ENCODE peak calls at places on chromosomes 4 and X, in seven cellular contexts. K is spleen, D is sigmoid colon, S is ovary, X is stomach, J is GM12891, L is testis. P is an unnamed sample.

GRCh38 chr4:136699905-136700304 is 832.4 kb downstream of the PCDH18 start:
- DNase-seq in K (no peak), D (no peak), S (no peak), X (no peak), J (no peak), L (no peak), P (no peak)

GRCh38 chr4:56197387-56197786 is 189.9 kb downstream of the AASDH start:
- DNase-seq in K (no peak), D (no peak), S (no peak), X (no peak), J (no peak), L (no peak), P (no peak)

GRCh38 chr4:185285632-185286393 is 76.4 kb downstream of the SNX25 start:
- DNase-seq in K (no peak), D (no peak), S (no peak), X (no peak), J (no peak), L (no peak), P (no peak)

GRCh38 chrX:136246201-136246600 is 5.0 kb downstream of the MAP7D3 start:
- DNase-seq in K (no peak), D (no peak), S (no peak), X (no peak), J (no peak), L (no peak), P (no peak)

GRCh38 chr4:146333187-146333894 is 119.0 kb downstream of the REELD1 start:
- DNase-seq in K (no peak), D (no peak), S (no peak), X (no peak), J (no peak), L (no peak), P (peak; percentile 2)

GRCh38 chr4:142556048-142556447 is 290.1 kb downstream of the INPP4B start:
- DNase-seq in K (no peak), D (no peak), S (no peak), X (no peak), J (no peak), L (no peak), P (no peak)

GRCh38 chr4:156685308-156685707 is 286.3 kb downstream of the PDGFC start:
- DNase-seq in K (no peak), D (no peak), S (no peak), X (no peak), J (no peak), L (no peak), P (no peak)

GRCh38 chr4:109434007-109434792 is 585 bp downstream of the SEC24B start:
- DNase-seq in K (no peak), D (peak; percentile 71), S (peak; percentile 39), X (peak; percentile 46), J (no peak), L (peak; percentile 55), P (no peak)

GRCh38 chr4:88219099-88219498 is 60.7 kb upstream of the ABCG2 start:
- DNase-seq in K (no peak), D (no peak), S (no peak), X (no peak), J (no peak), L (no peak), P (peak; percentile 13)

GRCh38 chrX:19846995-19847790 is 40.2 kb downstream of the SH3KBP1 start:
- DNase-seq in K (no peak), D (no peak), S (peak; percentile 30), X (no peak), J (no peak), L (peak; percentile 16), P (no peak)

GRCh38 chr4:14084598-14084997 is 457.1 kb upstream of the BOD1L1 start:
- DNase-seq in K (no peak), D (no peak), S (no peak), X (no peak), J (no peak), L (no peak), P (no peak)

GRCh38 chr4:122329876-122330595 is 48.8 kb upstream of the ADAD1 start:
- DNase-seq in K (no peak), D (no peak), S (no peak), X (no peak), J (no peak), L (no peak), P (no peak)

GRCh38 chr4:138835833-138836521 is 179.6 kb upstream of the NOCT start:
- DNase-seq in K (no peak), D (no peak), S (no peak), X (no peak), J (no peak), L (no peak), P (no peak)

GRCh38 chrX:54044877-54045328 is 630 bp upstream of the PHF8 start:
- DNase-seq in K (no peak), D (no peak), S (no peak), X (no peak), J (no peak), L (no peak), P (no peak)

GRCh38 chr4:183674153-183674552 is 15.1 kb downstream of the TRAPPC11 start:
- DNase-seq in K (no peak), D (no peak), S (no peak), X (no peak), J (no peak), L (no peak), P (no peak)

GRCh38 chr4:186472948-186473347 is 82.4 kb downstream of the MTNR1A start:
- DNase-seq in K (no peak), D (no peak), S (no peak), X (no peak), J (no peak), L (no peak), P (no peak)

GRCh38 chr4:109662786-109663185 is 40.5 kb downstream of the CASP6 start:
- DNase-seq in K (no peak), D (no peak), S (no peak), X (no peak), J (no peak), L (no peak), P (no peak)

GRCh38 chr4:4334798-4335520 is 44.9 kb downstream of the ZBTB49 start:
- DNase-seq in K (peak; percentile 91), D (peak; percentile 32), S (peak; percentile 65), X (peak; percentile 83), J (peak; percentile 48), L (peak; percentile 82), P (peak; percentile 48)

GRCh38 chrX:72127332-72127731 is 4.4 kb downstream of the RTL5 start:
- DNase-seq in K (no peak), D (no peak), S (no peak), X (no peak), J (no peak), L (no peak), P (no peak)

GRCh38 chrX:71170660-71171059 is 26.0 kb downstream of the NLGN3 start:
- DNase-seq in K (peak; percentile 62), D (no peak), S (no peak), X (no peak), J (no peak), L (no peak), P (no peak)

GRCh38 chrX:110228453-110228852 is 89.4 kb downstream of the AMMECR1 start:
- DNase-seq in K (no peak), D (no peak), S (no peak), X (no peak), J (no peak), L (no peak), P (no peak)

GRCh38 chrX:42809569-42809968 is 31.6 kb upstream of the PPP1R2C start:
- DNase-seq in K (no peak), D (no peak), S (no peak), X (no peak), J (no peak), L (no peak), P (no peak)

GRCh38 chr4:54663181-54663580 is 5.4 kb downstream of the KIT start:
- DNase-seq in K (no peak), D (no peak), S (no peak), X (no peak), J (no peak), L (no peak), P (no peak)

DNA sequence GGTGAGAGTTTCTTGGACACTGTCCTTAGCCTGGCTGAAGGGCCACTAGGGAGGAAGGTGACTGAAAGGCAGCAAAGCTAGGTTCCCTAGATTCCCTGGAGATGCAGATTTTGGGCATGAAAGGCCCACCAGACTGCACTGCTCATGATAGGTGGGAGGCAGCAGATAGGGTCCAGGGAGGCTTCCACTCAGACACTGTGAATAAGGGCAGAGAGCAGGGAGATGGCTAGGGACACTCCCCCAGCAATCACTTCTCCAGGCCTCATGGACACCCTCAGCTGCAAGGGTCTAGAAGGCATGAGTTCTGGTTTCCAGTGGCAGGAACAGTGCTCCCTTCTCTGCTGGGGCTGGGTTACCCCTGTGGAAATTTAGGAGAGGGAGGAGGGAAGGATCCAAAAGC is 20.1 kb downstream of the ARMCX2 start:
- DNase-seq in K (no peak), D (no peak), S (no peak), X (no peak), J (no peak), L (no peak), P (no peak)
- TF ChIP-seq POLR2A in K (no peak), D (no peak), S (no peak), X (no peak), J (peak; percentile 47), L (no peak), P (no peak)

DNA sequence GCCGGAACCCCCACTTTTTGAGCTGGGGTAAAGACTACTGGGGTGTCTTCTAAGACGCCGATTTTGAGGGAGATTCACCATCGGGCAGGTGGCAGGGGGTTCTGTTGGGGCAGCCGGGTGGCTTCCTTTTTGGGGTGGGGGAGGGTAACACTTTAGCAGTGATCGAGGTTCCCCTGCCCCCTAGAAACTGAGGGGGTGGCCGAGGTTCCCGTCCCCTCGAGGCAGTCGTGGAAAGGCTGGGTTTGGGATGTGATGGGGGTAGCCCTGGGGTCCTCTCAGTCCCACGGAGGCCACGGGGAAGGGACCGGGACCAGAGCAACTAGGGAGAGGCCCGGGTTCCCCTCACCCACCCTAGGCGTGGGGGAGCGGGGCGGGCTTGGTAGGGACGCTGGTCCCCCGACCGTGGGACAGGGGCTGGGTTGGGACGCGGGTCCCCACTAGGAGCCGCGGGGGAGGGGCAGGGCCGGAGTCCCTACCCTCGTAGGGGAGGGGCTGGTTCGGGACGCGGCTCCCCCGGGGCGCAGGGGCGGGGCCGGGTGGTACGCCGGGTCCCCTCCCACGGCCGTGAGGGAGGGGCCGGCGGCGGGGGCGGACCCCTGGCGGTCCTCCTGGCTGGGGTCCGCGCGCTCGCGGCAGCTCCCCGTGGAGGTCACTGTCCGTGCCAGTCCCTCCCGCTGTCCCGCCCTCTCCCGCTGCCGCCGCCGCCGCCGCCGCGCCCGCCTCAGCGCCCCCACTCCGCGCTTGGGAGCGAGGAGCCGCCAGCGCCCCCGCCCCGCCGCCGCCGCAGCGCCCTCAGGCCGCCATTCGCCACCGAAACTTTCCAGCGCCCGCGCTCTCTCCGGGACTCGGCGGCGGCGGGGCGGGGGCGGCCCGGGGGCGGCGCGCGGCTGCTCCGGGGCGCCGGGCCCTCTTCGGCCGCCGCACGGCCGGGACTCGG is at the start of gene TBL1X:
- DNase-seq in K (peak; percentile 91), D (peak; percentile 74), S (peak; percentile 72), X (peak; percentile 51), J (peak; percentile 32), L (peak; percentile 67), P (peak; percentile 44)
- TF ChIP-seq POLR2A in K (no peak), D (no peak), S (no peak), X (no peak), J (no peak), L (no peak), P (no peak)

GRCh38 chr4:101050088-101050835 is 297.1 kb downstream of the PPP3CA start:
- DNase-seq in K (no peak), D (no peak), S (no peak), X (no peak), J (no peak), L (no peak), P (no peak)
- TF ChIP-seq POLR2A in K (no peak), D (no peak), S (no peak), X (no peak), J (no peak), L (no peak), P (no peak)

GRCh38 chr4:68878048-68878447 is 62.3 kb downstream of the UGT2B10 start:
- DNase-seq in K (no peak), D (no peak), S (no peak), X (no peak), J (no peak), L (no peak), P (no peak)
- TF ChIP-seq POLR2A in K (no peak), D (no peak), S (no peak), X (no peak), J (no peak), L (no peak), P (no peak)

P was measured in GM12892.